ENCODE peak calls at places on chromosome 1, in eight cellular contexts. P is AG08395; M is amniotic stem cell; I is RPMI7951; B is AG20443; V is left cardiac atrium; S is lower leg skin; X is effector memory CD8-positive, alpha-beta T cell. C is an unnamed sample.

GRCh38 chr1:87956072-87956471 is 627.4 kb downstream of the LMO4 start:
- DNase-seq in S (no peak), M (peak; percentile 83), X (no peak), P (peak; percentile 92), V (peak; percentile 64), B (peak; percentile 89), I (peak; percentile 95), C (no peak)

GRCh38 chr1:23809751-23810171 is 9.2 kb upstream of the GALE start:
- DNase-seq in B (peak; percentile 80), X (peak; percentile 81), I (peak; percentile 67), P (peak; percentile 80), M (no peak), V (peak; percentile 69), S (no peak), C (peak; percentile 72)

GRCh38 chr1:89622895-89623294 is 10.0 kb upstream of the LRRC8C start:
- DNase-seq in P (peak; percentile 33), V (no peak), S (no peak), M (no peak), I (peak; percentile 27), X (no peak), B (no peak), C (no peak)

GRCh38 chr1:11731719-11732283 is 4.1 kb upstream of the AGTRAP start:
- DNase-seq in S (peak; percentile 91), I (peak; percentile 80), V (peak; percentile 78), B (peak; percentile 80), P (peak; percentile 81), M (no peak), X (no peak), C (no peak)

GRCh38 chr1:11134352-11135266 is 34.9 kb upstream of the EXOSC10 start:
- DNase-seq in M (no peak), P (peak; percentile 49), X (no peak), V (no peak), S (no peak), I (peak; percentile 87), B (no peak), C (no peak)

GRCh38 chr1:19311503-19311930 is 427 bp downstream of the AKR7A2 start:
- DNase-seq in I (no peak), V (no peak), B (no peak), P (no peak), M (no peak), S (no peak), X (no peak), C (peak; percentile 29)

GRCh38 chr1:2258996-2259395 is 30.9 kb downstream of the SKI start:
- DNase-seq in X (peak; percentile 66), P (no peak), B (no peak), M (no peak), S (no peak), I (no peak), V (no peak), C (no peak)

GRCh38 chr1:39919545-39919944 is 17.8 kb upstream of the MYCL start:
- DNase-seq in V (no peak), B (peak; percentile 80), S (no peak), X (peak; percentile 13), I (peak; percentile 62), P (peak; percentile 71), M (peak; percentile 59), C (no peak)

GRCh38 chr1:177368255-177368654 is 197.5 kb downstream of the BRINP2 start:
- DNase-seq in P (peak; percentile 7), X (no peak), M (no peak), V (no peak), I (peak; percentile 3), B (no peak), S (no peak), C (no peak)

C was measured in natural killer cell.